ENCODE peak calls at places on chromosomes 6 and 20, in five cellular contexts. Z is upper lobe of right lung, J is iPS DF 6.9, T is mesendoderm, Y is A549. D is an unnamed sample. For H3K4me1, the result is how much of the 10 kb centered on the place peaks cover.

GRCh38 chr20:3454821-3455220 is 16.0 kb upstream of the ATRN start:
- DNase-seq in Z (no peak), J (no peak), T (no peak), Y (no peak), D (no peak)

GRCh38 chr6:155782739-155783459 is 327.3 kb upstream of the NOX3 start:
- DNase-seq in Z (no peak), J (no peak), T (no peak), Y (no peak), D (no peak)

GRCh38 chr6:26183581-26184408 is 96.6 kb downstream of the HFE start:
- DNase-seq in Z (peak), J (no peak), T (peak), Y (no peak), D (peak)

GRCh38 chr6:28910901-28911680 is 12.7 kb downstream of the TRIM27 start:
- DNase-seq in Z (no peak), J (no peak), T (no peak), Y (no peak), D (no peak)

GRCh38 chr20:12049125-12049524 is 131.4 kb downstream of the BTBD3 start:
- DNase-seq in Z (no peak), J (no peak), T (no peak), Y (no peak), D (no peak)

GRCh38 chr6:21142716-21143115 is 450.8 kb upstream of the SOX4 start:
- DNase-seq in Z (no peak), J (no peak), T (no peak), Y (no peak), D (no peak)

GRCh38 chr6:167748046-167748445 is 78.7 kb upstream of the AFDN start:
- DNase-seq in Z (no peak), J (no peak), T (no peak), Y (no peak), D (no peak)

GRCh38 chr6:128655978-128656498 is 135.6 kb upstream of the PTPRK start:
- DNase-seq in Z (no peak), J (no peak), T (peak), Y (peak), D (no peak)

GRCh38 chr6:127939442-127940066 is 38.7 kb upstream of the THEMIS start:
- DNase-seq in Z (no peak), J (no peak), T (peak), Y (no peak), D (no peak)

GRCh38 chr6:153117986-153118886 is 12.8 kb downstream of the RGS17 start:
- DNase-seq in Z (no peak), J (no peak), T (no peak), Y (peak), D (no peak)

GRCh38 chr20:35592339-35592960 is 23.2 kb upstream of the SPAG4 start:
- DNase-seq in Z (no peak), J (no peak), T (no peak), Y (no peak), D (no peak)

GRCh38 chr6:13992417-13993055 is 67.8 kb downstream of the RNF182 start:
- DNase-seq in Z (no peak), J (no peak), T (no peak), Y (peak), D (no peak)

GRCh38 chr6:68546620-68547019 is 88.5 kb upstream of the ADGRB3 start:
- DNase-seq in Z (no peak), J (no peak), T (no peak), Y (no peak), D (no peak)

GRCh38 chr6:16819752-16820151 is 58.5 kb upstream of the ATXN1 start:
- DNase-seq in Z (no peak), J (no peak), T (no peak), Y (no peak), D (no peak)

GRCh38 chr20:10432079-10432478 is 1.9 kb downstream of the MKKS start:
- DNase-seq in Z (no peak), J (no peak), T (no peak), Y (no peak), D (no peak)

GRCh38 chr6:107713214-107713962 is 110.7 kb downstream of the SCML4 start:
- DNase-seq in Z (no peak), J (no peak), T (no peak), Y (no peak), D (no peak)

GRCh38 chr6:155832596-155832995 is 377.0 kb upstream of the NOX3 start:
- DNase-seq in Z (no peak), J (no peak), T (peak), Y (no peak), D (no peak)

GRCh38 chr20:31835977-31836852 is 9.2 kb downstream of the FOXS1 start:
- DNase-seq in Z (peak), J (no peak), T (peak), Y (peak), D (peak)

GRCh38 chr20:25310268-25310920 is 62.5 kb downstream of the PYGB start:
- DNase-seq in Z (peak), J (no peak), T (peak), Y (peak), D (no peak)

GRCh38 chr6:1771324-1771723 is 161.6 kb downstream of the FOXC1 start:
- DNase-seq in Z (no peak), J (no peak), T (no peak), Y (no peak), D (no peak)

GRCh38 chr6:84052204-84052882 is 18.8 kb downstream of the MRAP2 start:
- DNase-seq in Z (no peak), J (no peak), T (peak), Y (no peak), D (peak)
- H3K4me3 ChIP-seq in Z (no peak), J (no peak), T (no peak), Y (no peak), D (no peak)

GRCh38 chr6:3421763-3422456 is 34.9 kb downstream of the SLC22A23 start:
- DNase-seq in Z (no peak), J (no peak), T (no peak), Y (no peak), D (no peak)
- H3K4me1 ChIP-seq in Z (under half), J (under half), T (under half), Y (half or more), D (under half)

GRCh38 chr20:36849333-36850065 is 26.4 kb upstream of the TLDC2 start:
- DNase-seq in Z (no peak), J (no peak), T (no peak), Y (no peak), D (no peak)
- H3K27ac ChIP-seq in Z (no peak), J (no peak), T (no peak), Y (peak), D (peak)

DNA sequence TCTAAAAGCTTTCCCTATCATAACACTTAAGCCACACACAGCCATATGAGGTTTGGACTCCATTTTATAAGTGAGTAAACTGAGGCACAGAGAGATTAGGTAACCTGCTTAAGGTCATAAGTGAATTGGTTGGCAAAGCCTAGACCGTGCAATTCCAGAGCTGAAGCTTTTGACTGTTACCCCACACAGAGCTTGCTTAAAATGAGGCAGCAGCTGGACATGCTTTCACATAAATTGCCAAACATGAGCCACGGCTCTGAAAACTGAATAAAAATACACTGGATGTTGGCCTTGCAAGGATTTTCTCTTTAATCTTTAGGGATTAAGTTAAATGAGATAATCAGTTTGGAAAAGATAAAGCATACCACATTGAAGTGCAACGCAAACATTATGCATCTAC is 2.5 kb downstream of the RIPOR2 start:
- DNase-seq in Z (no peak), J (no peak), T (no peak), Y (no peak), D (no peak)
- H3K4me3 ChIP-seq in Z (peak), J (no peak), T (no peak), Y (no peak), D (no peak)

DNA sequence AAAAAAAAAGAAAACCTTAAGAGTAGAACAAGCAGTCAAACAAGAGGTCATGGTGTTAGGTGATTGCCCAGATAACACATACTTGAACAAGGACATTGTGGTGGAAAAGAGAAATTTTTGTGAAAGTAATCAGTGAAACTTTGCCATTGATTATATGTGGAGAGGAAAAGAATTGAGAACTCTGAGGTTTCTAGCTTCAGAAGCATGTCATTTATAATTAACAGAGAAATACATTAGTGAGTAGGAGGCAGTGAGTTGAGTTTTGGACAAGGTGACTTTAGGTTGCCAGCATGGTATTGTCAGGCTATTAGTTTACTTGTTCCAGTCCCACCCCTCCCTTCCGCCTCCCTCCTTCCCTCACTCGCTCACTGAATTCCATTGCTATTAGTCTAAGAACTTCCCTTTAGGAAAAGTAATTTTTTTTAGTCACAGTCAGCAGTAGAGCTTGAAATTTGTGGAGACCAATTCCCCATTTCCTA is 17.2 kb downstream of the TAB2 start:
- DNase-seq in Z (no peak), J (no peak), T (peak), Y (no peak), D (no peak)
- H3K4me1 ChIP-seq in Z (half or more), J (under half), T (under half), Y (half or more), D (under half)

DNA sequence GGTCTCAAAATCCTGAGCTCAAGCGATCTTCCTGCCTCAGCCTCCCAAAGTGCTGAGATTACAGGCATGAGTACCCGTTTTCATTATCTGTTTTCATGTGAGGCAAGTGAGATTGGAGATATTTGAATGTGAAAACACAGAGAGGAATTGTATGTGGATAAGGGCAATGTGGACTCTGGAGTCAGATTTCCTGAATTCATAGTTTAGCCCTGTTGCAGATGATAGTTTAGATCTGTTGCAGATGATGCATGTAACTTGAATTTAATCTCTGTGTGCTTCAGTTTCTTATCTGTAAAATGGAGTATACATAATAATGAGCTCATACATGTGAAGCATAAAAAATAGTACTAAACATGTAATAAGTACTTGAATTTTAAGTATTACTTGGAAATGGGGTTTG is 3.7 kb downstream of the SMPDL3A start:
- DNase-seq in Z (no peak), J (no peak), T (no peak), Y (no peak), D (no peak)
- H3K27ac ChIP-seq in Z (no peak), J (no peak), T (no peak), Y (no peak), D (no peak)

DNA sequence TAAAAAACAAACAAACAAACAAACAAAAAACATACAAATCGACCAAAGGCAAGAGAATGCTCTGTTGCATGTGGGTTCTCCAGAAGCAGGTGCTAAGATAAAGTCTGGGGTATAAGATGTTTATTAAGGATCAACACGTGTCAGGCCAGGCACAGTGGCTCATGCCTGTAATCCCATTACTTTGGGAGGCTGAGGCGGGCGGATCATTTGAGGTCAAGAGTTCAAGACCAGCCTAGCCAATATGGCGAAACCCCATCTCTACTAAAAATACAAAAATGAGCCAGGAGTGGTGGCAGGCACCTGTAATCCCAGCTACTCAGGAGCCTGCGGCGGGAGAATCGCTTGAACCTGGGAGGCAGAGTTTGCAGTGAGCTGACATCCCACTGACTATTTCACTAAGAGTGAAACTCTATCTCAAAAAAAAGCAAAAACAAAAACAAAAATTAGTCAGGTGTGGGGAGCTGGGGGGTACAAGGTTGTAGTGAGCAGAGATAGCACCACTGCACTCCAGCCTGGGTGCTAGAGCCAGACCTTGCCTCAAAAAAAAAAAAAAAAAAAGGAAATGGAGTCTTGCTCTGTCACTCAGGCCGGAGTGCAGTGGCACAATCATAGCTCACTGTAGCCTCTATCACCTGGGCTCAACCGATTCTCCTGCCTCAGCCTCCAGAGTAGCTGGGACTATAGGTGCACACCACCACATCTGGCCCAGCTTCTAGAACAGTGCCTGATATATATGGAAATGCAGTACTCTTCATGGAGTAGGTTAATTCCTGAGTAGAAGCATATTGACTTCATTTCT is 86.8 kb upstream of the JARID2 start:
- DNase-seq in Z (no peak), J (no peak), T (no peak), Y (no peak), D (no peak)
- H3K4me3 ChIP-seq in Z (no peak), J (no peak), T (no peak), Y (no peak), D (no peak)

D was measured in right atrium auricular region.